ENCODE peak calls at places on chromosomes 7 and 10, in ten cellular contexts. One of them, this sample, is unnamed.

GRCh38 chr7:95593343-95593742 is 3.0 kb downstream of the PDK4 start:
- DNase-seq in NCI-H1694: no peak
- DNase-seq in ELF-1: no peak
- DNase-seq in fibroblast of gingiva: no peak
- DNase-seq in A549: no peak
- DNase-seq in activated naive CD4-positive, alpha-beta T cell treated with Interleukin-2 at 50 U/mL for 16 hours: no peak
- DNase-seq in CD4-positive, CD25-positive, alpha-beta regulatory T cell: no peak
- DNase-seq in caudate nucleus: no peak
- DNase-seq in NCI-H1092: no peak
- DNase-seq in glutamatergic neuron: no peak
- DNase-seq in this sample: no peak

GRCh38 chr7:7862393-7862792 is 106.2 kb upstream of the GLCCI1 start:
- DNase-seq in NCI-H1694: no peak
- DNase-seq in ELF-1: no peak
- DNase-seq in fibroblast of gingiva: no peak
- DNase-seq in A549: no peak
- DNase-seq in activated naive CD4-positive, alpha-beta T cell treated with Interleukin-2 at 50 U/mL for 16 hours: no peak
- DNase-seq in CD4-positive, CD25-positive, alpha-beta regulatory T cell: no peak
- DNase-seq in caudate nucleus: no peak
- DNase-seq in NCI-H1092: no peak
- DNase-seq in glutamatergic neuron: no peak
- DNase-seq in this sample: no peak

GRCh38 chr7:26670841-26671240 is 193.5 kb downstream of the SKAP2 start:
- DNase-seq in NCI-H1694: no peak
- DNase-seq in ELF-1: no peak
- DNase-seq in fibroblast of gingiva: no peak
- DNase-seq in A549: no peak
- DNase-seq in activated naive CD4-positive, alpha-beta T cell treated with Interleukin-2 at 50 U/mL for 16 hours: no peak
- DNase-seq in CD4-positive, CD25-positive, alpha-beta regulatory T cell: no peak
- DNase-seq in caudate nucleus: no peak
- DNase-seq in NCI-H1092: no peak
- DNase-seq in glutamatergic neuron: no peak
- DNase-seq in this sample: no peak

GRCh38 chr10:14671383-14671782 is 103.3 kb downstream of the FAM107B start:
- DNase-seq in NCI-H1694: no peak
- DNase-seq in ELF-1: no peak
- DNase-seq in fibroblast of gingiva: no peak
- DNase-seq in A549: peak
- DNase-seq in activated naive CD4-positive, alpha-beta T cell treated with Interleukin-2 at 50 U/mL for 16 hours: no peak
- DNase-seq in CD4-positive, CD25-positive, alpha-beta regulatory T cell: no peak
- DNase-seq in caudate nucleus: no peak
- DNase-seq in NCI-H1092: no peak
- DNase-seq in glutamatergic neuron: no peak
- DNase-seq in this sample: no peak

GRCh38 chr10:79490400-79491081 is 21.8 kb upstream of the EIF5AL1 start:
- DNase-seq in NCI-H1694: no peak
- DNase-seq in ELF-1: peak
- DNase-seq in fibroblast of gingiva: no peak
- DNase-seq in A549: no peak
- DNase-seq in activated naive CD4-positive, alpha-beta T cell treated with Interleukin-2 at 50 U/mL for 16 hours: no peak
- DNase-seq in CD4-positive, CD25-positive, alpha-beta regulatory T cell: no peak
- DNase-seq in caudate nucleus: no peak
- DNase-seq in NCI-H1092: no peak
- DNase-seq in glutamatergic neuron: peak
- DNase-seq in this sample: no peak

GRCh38 chr10:5550621-5551530 is 26.1 kb downstream of the CALML3 start:
- DNase-seq in NCI-H1694: no peak
- DNase-seq in ELF-1: peak
- DNase-seq in fibroblast of gingiva: no peak
- DNase-seq in A549: no peak
- DNase-seq in activated naive CD4-positive, alpha-beta T cell treated with Interleukin-2 at 50 U/mL for 16 hours: no peak
- DNase-seq in CD4-positive, CD25-positive, alpha-beta regulatory T cell: no peak
- DNase-seq in caudate nucleus: no peak
- DNase-seq in NCI-H1092: no peak
- DNase-seq in glutamatergic neuron: peak
- DNase-seq in this sample: no peak

GRCh38 chr7:116736927-116737715 is 65.1 kb downstream of the MET start:
- DNase-seq in NCI-H1694: no peak
- DNase-seq in ELF-1: no peak
- DNase-seq in fibroblast of gingiva: no peak
- DNase-seq in A549: no peak
- DNase-seq in activated naive CD4-positive, alpha-beta T cell treated with Interleukin-2 at 50 U/mL for 16 hours: no peak
- DNase-seq in CD4-positive, CD25-positive, alpha-beta regulatory T cell: no peak
- DNase-seq in caudate nucleus: no peak
- DNase-seq in NCI-H1092: no peak
- DNase-seq in glutamatergic neuron: no peak
- DNase-seq in this sample: no peak

GRCh38 chr7:5678295-5679046 is 103.0 kb downstream of the RNF216 start:
- DNase-seq in NCI-H1694: no peak
- DNase-seq in ELF-1: no peak
- DNase-seq in fibroblast of gingiva: no peak
- DNase-seq in A549: no peak
- DNase-seq in activated naive CD4-positive, alpha-beta T cell treated with Interleukin-2 at 50 U/mL for 16 hours: no peak
- DNase-seq in CD4-positive, CD25-positive, alpha-beta regulatory T cell: no peak
- DNase-seq in caudate nucleus: no peak
- DNase-seq in NCI-H1092: no peak
- DNase-seq in glutamatergic neuron: no peak
- DNase-seq in this sample: no peak

GRCh38 chr10:54914049-54914448 is 113.0 kb upstream of the PCDH15 start:
- DNase-seq in NCI-H1694: no peak
- DNase-seq in ELF-1: no peak
- DNase-seq in fibroblast of gingiva: no peak
- DNase-seq in A549: no peak
- DNase-seq in activated naive CD4-positive, alpha-beta T cell treated with Interleukin-2 at 50 U/mL for 16 hours: no peak
- DNase-seq in CD4-positive, CD25-positive, alpha-beta regulatory T cell: no peak
- DNase-seq in caudate nucleus: no peak
- DNase-seq in NCI-H1092: no peak
- DNase-seq in glutamatergic neuron: no peak
- DNase-seq in this sample: no peak

GRCh38 chr10:99770408-99771045 is 11.9 kb upstream of the ABCC2 start:
- DNase-seq in NCI-H1694: no peak
- DNase-seq in ELF-1: no peak
- DNase-seq in fibroblast of gingiva: no peak
- DNase-seq in A549: no peak
- DNase-seq in activated naive CD4-positive, alpha-beta T cell treated with Interleukin-2 at 50 U/mL for 16 hours: no peak
- DNase-seq in CD4-positive, CD25-positive, alpha-beta regulatory T cell: no peak
- DNase-seq in caudate nucleus: no peak
- DNase-seq in NCI-H1092: no peak
- DNase-seq in glutamatergic neuron: no peak
- DNase-seq in this sample: no peak

GRCh38 chr7:1274876-1275684 is 42.4 kb downstream of the UNCX start:
- DNase-seq in NCI-H1694: peak
- DNase-seq in ELF-1: no peak
- DNase-seq in fibroblast of gingiva: no peak
- DNase-seq in A549: no peak
- DNase-seq in activated naive CD4-positive, alpha-beta T cell treated with Interleukin-2 at 50 U/mL for 16 hours: no peak
- DNase-seq in CD4-positive, CD25-positive, alpha-beta regulatory T cell: no peak
- DNase-seq in caudate nucleus: no peak
- DNase-seq in NCI-H1092: no peak
- DNase-seq in glutamatergic neuron: peak
- DNase-seq in this sample: no peak

GRCh38 chr10:35423505-35424306 is 87.4 kb downstream of the CCNY start:
- DNase-seq in NCI-H1694: no peak
- DNase-seq in ELF-1: no peak
- DNase-seq in fibroblast of gingiva: peak
- DNase-seq in A549: no peak
- DNase-seq in activated naive CD4-positive, alpha-beta T cell treated with Interleukin-2 at 50 U/mL for 16 hours: no peak
- DNase-seq in CD4-positive, CD25-positive, alpha-beta regulatory T cell: no peak
- DNase-seq in caudate nucleus: no peak
- DNase-seq in NCI-H1092: no peak
- DNase-seq in glutamatergic neuron: no peak
- DNase-seq in this sample: no peak

GRCh38 chr10:75070478-75071163 is 40.8 kb upstream of the SAMD8 start:
- DNase-seq in NCI-H1694: no peak
- DNase-seq in ELF-1: no peak
- DNase-seq in fibroblast of gingiva: no peak
- DNase-seq in A549: no peak
- DNase-seq in activated naive CD4-positive, alpha-beta T cell treated with Interleukin-2 at 50 U/mL for 16 hours: no peak
- DNase-seq in CD4-positive, CD25-positive, alpha-beta regulatory T cell: no peak
- DNase-seq in caudate nucleus: no peak
- DNase-seq in NCI-H1092: no peak
- DNase-seq in glutamatergic neuron: no peak
- DNase-seq in this sample: no peak

GRCh38 chr7:96426027-96426426 is 104.1 kb upstream of the SLC25A13 start:
- DNase-seq in NCI-H1694: no peak
- DNase-seq in ELF-1: no peak
- DNase-seq in fibroblast of gingiva: no peak
- DNase-seq in A549: no peak
- DNase-seq in activated naive CD4-positive, alpha-beta T cell treated with Interleukin-2 at 50 U/mL for 16 hours: no peak
- DNase-seq in CD4-positive, CD25-positive, alpha-beta regulatory T cell: no peak
- DNase-seq in caudate nucleus: no peak
- DNase-seq in NCI-H1092: no peak
- DNase-seq in glutamatergic neuron: no peak
- DNase-seq in this sample: no peak

GRCh38 chr7:157432957-157433576 is 96.3 kb downstream of the DNAJB6 start:
- DNase-seq in NCI-H1694: peak
- DNase-seq in ELF-1: no peak
- DNase-seq in fibroblast of gingiva: no peak
- DNase-seq in A549: peak
- DNase-seq in activated naive CD4-positive, alpha-beta T cell treated with Interleukin-2 at 50 U/mL for 16 hours: peak
- DNase-seq in CD4-positive, CD25-positive, alpha-beta regulatory T cell: peak
- DNase-seq in caudate nucleus: peak
- DNase-seq in NCI-H1092: peak
- DNase-seq in glutamatergic neuron: peak
- DNase-seq in this sample: peak

GRCh38 chr7:128740996-128741395 is 1.8 kb downstream of the CALU start:
- DNase-seq in NCI-H1694: no peak
- DNase-seq in ELF-1: no peak
- DNase-seq in fibroblast of gingiva: peak
- DNase-seq in A549: no peak
- DNase-seq in activated naive CD4-positive, alpha-beta T cell treated with Interleukin-2 at 50 U/mL for 16 hours: no peak
- DNase-seq in CD4-positive, CD25-positive, alpha-beta regulatory T cell: no peak
- DNase-seq in caudate nucleus: no peak
- DNase-seq in NCI-H1092: no peak
- DNase-seq in glutamatergic neuron: no peak
- DNase-seq in this sample: no peak

GRCh38 chr10:70558871-70559810 is 43.4 kb downstream of the PRF1 start:
- DNase-seq in NCI-H1694: peak
- DNase-seq in ELF-1: peak
- DNase-seq in fibroblast of gingiva: no peak
- DNase-seq in A549: peak
- DNase-seq in activated naive CD4-positive, alpha-beta T cell treated with Interleukin-2 at 50 U/mL for 16 hours: peak
- DNase-seq in CD4-positive, CD25-positive, alpha-beta regulatory T cell: peak
- DNase-seq in caudate nucleus: no peak
- DNase-seq in NCI-H1092: peak
- DNase-seq in glutamatergic neuron: peak
- DNase-seq in this sample: peak

GRCh38 chr7:19024261-19024660 is 93.2 kb downstream of the TWIST1 start:
- DNase-seq in NCI-H1694: no peak
- DNase-seq in ELF-1: no peak
- DNase-seq in fibroblast of gingiva: peak
- DNase-seq in A549: no peak
- DNase-seq in activated naive CD4-positive, alpha-beta T cell treated with Interleukin-2 at 50 U/mL for 16 hours: no peak
- DNase-seq in CD4-positive, CD25-positive, alpha-beta regulatory T cell: no peak
- DNase-seq in caudate nucleus: no peak
- DNase-seq in NCI-H1092: no peak
- DNase-seq in glutamatergic neuron: no peak
- DNase-seq in this sample: no peak

GRCh38 chr10:78267598-78267997 is 233.9 kb downstream of the RPS24 start:
- DNase-seq in NCI-H1694: no peak
- DNase-seq in ELF-1: peak
- DNase-seq in fibroblast of gingiva: no peak
- DNase-seq in A549: no peak
- DNase-seq in activated naive CD4-positive, alpha-beta T cell treated with Interleukin-2 at 50 U/mL for 16 hours: no peak
- DNase-seq in CD4-positive, CD25-positive, alpha-beta regulatory T cell: no peak
- DNase-seq in caudate nucleus: no peak
- DNase-seq in NCI-H1092: no peak
- DNase-seq in glutamatergic neuron: no peak
- DNase-seq in this sample: no peak